ENCODE peak calls at places on chromosome 20, in four cellular contexts. B, C, F and N are unnamed samples.

GRCh38 chr20:57780398-57780797 is 70.6 kb upstream of the PMEPA1 start:
- DNase-seq in B (no peak), C (no peak), F (no peak), N (no peak)

GRCh38 chr20:10034717-10035571 is at the start of gene ANKEF1:
- DNase-seq in B (peak), C (no peak), F (peak), N (peak)

GRCh38 chr20:6692566-6693168 is 74.8 kb upstream of the BMP2 start:
- DNase-seq in B (no peak), C (no peak), F (peak), N (peak)

GRCh38 chr20:51428451-51429143 is 113.9 kb downstream of the NFATC2 start:
- DNase-seq in B (peak), C (no peak), F (peak), N (peak)

GRCh38 chr20:46931699-46932098 is 37.1 kb downstream of the EYA2 start:
- DNase-seq in B (peak), C (no peak), F (no peak), N (no peak)

GRCh38 chr20:2451939-2452732 is 18.5 kb downstream of the SNRPB start:
- DNase-seq in B (peak), C (no peak), F (peak), N (peak)

GRCh38 chr20:48760403-48760889 is 67.4 kb downstream of the PREX1 start:
- DNase-seq in B (no peak), C (no peak), F (peak), N (no peak)

GRCh38 chr20:63316502-63316921 is 23.5 kb downstream of the COL20A1 start:
- DNase-seq in B (peak), C (no peak), F (no peak), N (no peak)

GRCh38 chr20:48292806-48293205 is 507.5 kb upstream of the SULF2 start:
- DNase-seq in B (no peak), C (no peak), F (no peak), N (no peak)

GRCh38 chr20:40587038-40587437 is 102.0 kb downstream of the MAFB start:
- DNase-seq in B (no peak), C (no peak), F (no peak), N (no peak)

GRCh38 chr20:32018269-32019155 is 8.3 kb downstream of the CCM2L start:
- DNase-seq in B (peak), C (no peak), F (peak), N (peak)
- H3K4me3 ChIP-seq in B (no peak), C (no peak), F (peak), N (peak)

GRCh38 chr20:33433875-33434274 is 9.7 kb downstream of the SNTA1 start:
- DNase-seq in B (no peak), C (no peak), F (no peak), N (no peak)

GRCh38 chr20:33437141-33437911 is 6.2 kb downstream of the SNTA1 start:
- DNase-seq in B (peak), C (no peak), F (peak), N (peak)

GRCh38 chr20:33431797-33432381 is 11.7 kb downstream of the SNTA1 start:
- DNase-seq in B (no peak), C (no peak), F (peak), N (peak)

GRCh38 chr20:33433465-33433864 is 10.1 kb downstream of the SNTA1 start:
- DNase-seq in B (peak), C (no peak), F (peak), N (peak)

GRCh38 chr20:33434434-33434833 is 9.1 kb downstream of the SNTA1 start:
- DNase-seq in B (no peak), C (no peak), F (no peak), N (no peak)
- H3K4me3 ChIP-seq in B (no peak), C (no peak), F (no peak), N (no peak)

GRCh38 chr20:13041574-13042457 is 33.0 kb downstream of the SPTLC3 start:
- DNase-seq in B (no peak), C (no peak), F (no peak), N (no peak)
- H3K4me3 ChIP-seq in B (no peak), C (no peak), F (no peak), N (no peak)

DNA sequence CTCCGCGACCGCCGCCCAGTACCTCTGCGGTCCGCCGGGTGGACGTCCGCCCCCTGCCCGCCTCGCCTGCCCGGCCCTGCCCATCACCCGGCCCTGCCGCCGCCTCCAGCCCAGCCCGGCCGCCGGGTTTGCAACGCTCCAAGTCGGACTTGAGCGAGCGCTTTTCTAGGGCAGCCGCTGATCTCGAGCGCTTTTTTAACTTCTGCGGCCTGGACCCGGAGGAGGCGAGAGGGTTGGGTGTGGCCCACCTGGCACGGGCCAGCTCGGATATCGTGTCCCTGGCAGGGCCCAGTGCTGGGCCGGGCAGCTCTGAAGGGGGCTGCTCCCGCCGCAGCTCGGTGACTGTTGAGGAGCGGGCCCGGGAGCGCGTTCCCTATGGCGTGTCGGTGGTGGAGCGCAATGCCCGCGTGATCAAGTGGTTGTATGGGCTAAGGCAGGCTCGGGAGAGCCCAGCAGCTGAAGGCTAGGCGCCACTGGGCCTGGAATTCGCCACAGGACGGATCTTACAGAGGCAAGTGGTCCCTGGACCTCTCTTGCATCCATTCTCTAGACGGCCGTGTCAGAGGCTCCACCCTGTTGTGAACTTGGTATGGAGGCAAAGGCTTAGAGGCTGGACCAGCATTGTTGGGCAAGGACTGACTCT is 11.8 kb downstream of the FAM110A start:
- DNase-seq in B (no peak), C (no peak), F (no peak), N (no peak)
- H3K4me3 ChIP-seq in B (no peak), C (no peak), F (no peak), N (peak)